ENCODE peak calls at places on chromosomes 1 and 21, in seven cellular contexts. B is GM23248; R is adrenal gland; W is activated CD4-positive, alpha-beta T cell treated with anti-CD3 and anti-CD28 coated beads, Interleukin-2, amount 50 U/mL, for 1 hour; Y is nephron progenitor cell; C is HCEC 1CT; Q is foreskin fibroblast. M is an unnamed sample.

GRCh38 chr1:199073166-199073565 is 434.3 kb downstream of the PTPRC start:
- DNase-seq in B (no peak), R (no peak), W (no peak), Y (no peak), C (no peak), Q (no peak), M (no peak)

GRCh38 chr1:6167391-6168303 is 12.5 kb downstream of the CHD5 start:
- DNase-seq in B (no peak), R (no peak), W (no peak), Y (no peak), C (no peak), Q (no peak), M (no peak)

GRCh38 chr1:245074232-245074747 is 80.5 kb upstream of the KIF26B start:
- DNase-seq in B (peak), R (no peak), W (no peak), Y (no peak), C (peak), Q (no peak), M (no peak)

GRCh38 chr21:45930792-45931191 is 50.8 kb upstream of the COL6A1 start:
- DNase-seq in B (no peak), R (no peak), W (no peak), Y (no peak), C (no peak), Q (no peak), M (no peak)

GRCh38 chr1:179091691-179092165 is 9.9 kb downstream of the TOR3A start:
- DNase-seq in B (peak), R (no peak), W (no peak), Y (no peak), C (peak), Q (peak), M (no peak)

GRCh38 chr1:10032287-10032589 is 520 bp upstream of the UBE4B start:
- DNase-seq in B (no peak), R (no peak), W (no peak), Y (no peak), C (no peak), Q (no peak), M (no peak)

GRCh38 chr1:9086060-9086459 is 16.6 kb upstream of the SLC2A5 start:
- DNase-seq in B (peak), R (no peak), W (no peak), Y (no peak), C (peak), Q (no peak), M (no peak)

GRCh38 chr21:31593161-31593560 is 66.3 kb upstream of the SOD1 start:
- DNase-seq in B (peak), R (no peak), W (no peak), Y (no peak), C (no peak), Q (no peak), M (no peak)

GRCh38 chr1:43932786-43933385 is 715 bp upstream of the ARTN start:
- DNase-seq in B (peak), R (no peak), W (no peak), Y (peak), C (peak), Q (peak), M (no peak)

GRCh38 chr1:172457479-172458130 is 13.7 kb upstream of the PIGC start:
- DNase-seq in B (no peak), R (no peak), W (no peak), Y (no peak), C (no peak), Q (no peak), M (no peak)

GRCh38 chr1:192724670-192725069 is 84.2 kb upstream of the RGS2 start:
- DNase-seq in B (peak), R (no peak), W (no peak), Y (no peak), C (peak), Q (peak), M (no peak)

M was measured in sciatic nerve.